ENCODE peak calls at places on chromosome 18, in eight cellular contexts. O is stimulated activated CD4-positive, alpha-beta T cell treated with anti-CD3 and anti-CD28 coated beads, Interleukin-1b, Interleukin-23, amount 100 ng/mL, for 24 hours; H is COLO829; U is activated CD4-positive, alpha-beta memory T cell treated with anti-CD3 and anti-CD28 coated beads, Interleukin-2, amount 10 ng/mL, durations not matched to agents 7 days and 5 days; V is left cardiac atrium; M is CD4-positive, CD25-positive, alpha-beta regulatory T cell; Y is RWPE1; Q is WTC11. L is an unnamed sample.

GRCh38 chr18:42174909-42175308 is 219.9 kb downstream of the PIK3C3 start:
- DNase-seq in H (peak), M (no peak), V (no peak), Q (peak), U (no peak), Y (no peak), O (no peak), L (no peak)

GRCh38 chr18:28284132-28284531 is 107.2 kb upstream of the CDH2 start:
- DNase-seq in H (no peak), O (no peak), M (no peak), U (no peak), Q (no peak), V (no peak), Y (peak), L (no peak)

GRCh38 chr18:36547544-36547943 is 250.0 kb downstream of the FHOD3 start:
- DNase-seq in V (no peak), M (no peak), O (no peak), U (no peak), Q (no peak), Y (no peak), H (no peak), L (no peak)

GRCh38 chr18:47187721-47188120 is 11.6 kb upstream of the IER3IP1 start:
- DNase-seq in V (no peak), O (no peak), H (no peak), Y (no peak), Q (no peak), M (no peak), U (no peak), L (no peak)

GRCh38 chr18:67486534-67486933 is 30.0 kb downstream of the DSEL start:
- DNase-seq in V (no peak), U (no peak), M (no peak), Y (no peak), Q (no peak), H (no peak), O (no peak), L (no peak)

GRCh38 chr18:8462651-8463185 is 146.5 kb upstream of the RAB12 start:
- DNase-seq in O (no peak), M (no peak), Q (no peak), U (no peak), H (no peak), Y (no peak), V (no peak), L (no peak)

GRCh38 chr18:32920796-32921787 is 148.3 kb upstream of the KLHL14 start:
- DNase-seq in H (peak), O (no peak), U (no peak), M (no peak), Y (peak), V (no peak), Q (no peak), L (no peak)

GRCh38 chr18:8365006-8365405 is 244.2 kb upstream of the RAB12 start:
- DNase-seq in Y (no peak), Q (no peak), V (no peak), O (no peak), H (no peak), U (no peak), M (no peak), L (no peak)

GRCh38 chr18:23609390-23610008 is 23.2 kb upstream of the NPC1 start:
- DNase-seq in M (no peak), V (no peak), O (no peak), U (no peak), H (no peak), Y (no peak), Q (no peak), L (no peak)

GRCh38 chr18:79401494-79402208 is 5.9 kb downstream of the NFATC1 start:
- DNase-seq in O (no peak), Y (no peak), Q (no peak), U (peak), H (no peak), M (no peak), V (peak), L (no peak)

GRCh38 chr18:68693091-68693815 is 21.7 kb downstream of the TMX3 start:
- DNase-seq in U (no peak), V (no peak), Y (no peak), M (no peak), O (no peak), H (no peak), Q (no peak), L (no peak)

GRCh38 chr18:41504316-41504715 is 450.7 kb upstream of the PIK3C3 start:
- DNase-seq in Y (no peak), V (no peak), M (no peak), Q (no peak), U (no peak), H (no peak), O (no peak), L (no peak)

GRCh38 chr18:25230658-25231326 is 121.2 kb downstream of the ZNF521 start:
- DNase-seq in H (peak), Y (no peak), Q (no peak), M (no peak), U (no peak), V (peak), O (no peak), L (no peak)

GRCh38 chr18:77047803-77048419 is 84.7 kb downstream of the MBP start:
- DNase-seq in Y (no peak), O (no peak), Q (no peak), M (no peak), U (no peak), H (no peak), V (no peak), L (no peak)

GRCh38 chr18:65592419-65592818 is 158.4 kb upstream of the CDH7 start:
- DNase-seq in O (no peak), V (no peak), M (no peak), Q (no peak), U (no peak), Y (no peak), H (no peak), L (no peak)

GRCh38 chr18:9647496-9648323 is 33.4 kb upstream of the PPP4R1 start:
- DNase-seq in O (no peak), Y (no peak), Q (no peak), H (no peak), U (no peak), M (no peak), V (no peak), L (no peak)

GRCh38 chr18:63236990-63237389 is 82.6 kb downstream of the BCL2 start:
- DNase-seq in V (peak), U (no peak), M (no peak), Q (peak), H (no peak), O (no peak), Y (no peak), L (no peak)

GRCh38 chr18:8471373-8471772 is 137.9 kb upstream of the RAB12 start:
- DNase-seq in M (no peak), Y (no peak), Q (no peak), O (no peak), H (peak), V (no peak), U (no peak), L (no peak)

GRCh38 chr18:35466815-35467623 is 30.7 kb downstream of the INO80C start:
- DNase-seq in H (no peak), Q (no peak), O (no peak), M (no peak), Y (no peak), V (no peak), U (no peak), L (no peak)

GRCh38 chr18:37659906-37660305 is 94.3 kb upstream of the CELF4 start:
- DNase-seq in M (no peak), H (no peak), V (no peak), U (no peak), Y (no peak), Q (no peak), O (no peak), L (no peak)

GRCh38 chr18:54973046-54973445 is 13.8 kb upstream of the CCDC68 start:
- DNase-seq in H (no peak), Y (no peak), O (no peak), V (no peak), U (no peak), M (no peak), Q (no peak), L (no peak)

GRCh38 chr18:27750014-27750413 is 426.9 kb downstream of the CDH2 start:
- DNase-seq in M (no peak), O (no peak), Q (peak), V (no peak), U (no peak), Y (peak), H (peak), L (peak)

GRCh38 chr18:77067315-77068061 is 65.1 kb downstream of the MBP start:
- DNase-seq in M (peak), H (peak), U (peak), Q (no peak), V (peak), Y (peak), O (peak), L (no peak)

GRCh38 chr18:37534627-37535026 is 31.0 kb downstream of the CELF4 start:
- DNase-seq in U (no peak), Q (no peak), M (no peak), V (no peak), Y (no peak), O (no peak), H (no peak), L (no peak)

GRCh38 chr18:35478520-35479435 is 19.0 kb downstream of the INO80C start:
- DNase-seq in H (peak), Q (no peak), O (peak), V (no peak), Y (peak), U (no peak), M (no peak), L (no peak)

GRCh38 chr18:78607221-78607620 is 372.4 kb upstream of the SALL3 start:
- DNase-seq in U (no peak), O (no peak), V (no peak), Q (no peak), H (no peak), M (no peak), Y (no peak), L (no peak)

GRCh38 chr18:36532394-36532793 is 234.9 kb downstream of the FHOD3 start:
- DNase-seq in H (no peak), U (no peak), Y (peak), V (no peak), Q (no peak), M (no peak), O (no peak), L (no peak)

GRCh38 chr18:48293954-48294893 is 115.0 kb downstream of the ZBTB7C start:
- DNase-seq in Y (no peak), O (no peak), Q (no peak), V (no peak), M (no peak), H (no peak), U (peak), L (peak)

GRCh38 chr18:76405280-76405679 is 89.8 kb downstream of the ZNF516 start:
- DNase-seq in U (no peak), M (no peak), O (no peak), Y (no peak), H (no peak), V (no peak), Q (no peak), L (no peak)

GRCh38 chr18:48032876-48033769 is 102.7 kb upstream of the SMAD2 start:
- DNase-seq in H (no peak), Y (no peak), M (no peak), O (no peak), U (no peak), V (no peak), Q (no peak), L (no peak)

GRCh38 chr18:44309185-44309584 is 371.5 kb upstream of the SETBP1 start:
- DNase-seq in U (no peak), V (no peak), O (no peak), Q (no peak), H (no peak), M (no peak), Y (no peak), L (no peak)

GRCh38 chr18:35582310-35582682 is 756 bp downstream of the GALNT1 start:
- DNase-seq in Q (no peak), V (no peak), U (no peak), Y (no peak), O (no peak), M (no peak), H (no peak), L (no peak)

GRCh38 chr18:35028556-35028955 is 12.7 kb upstream of the MAPRE2 start:
- DNase-seq in Y (no peak), M (no peak), V (no peak), H (no peak), Q (no peak), U (no peak), O (no peak), L (no peak)

GRCh38 chr18:36635414-36636096 is 193.2 kb downstream of the TPGS2 start:
- DNase-seq in Q (no peak), O (no peak), V (no peak), H (no peak), Y (no peak), U (no peak), M (no peak), L (no peak)

GRCh38 chr18:34710430-34711386 is 610 bp downstream of the DTNA start:
- DNase-seq in M (no peak), V (no peak), O (no peak), H (peak), Y (no peak), Q (no peak), U (no peak), L (no peak)

GRCh38 chr18:79873449-79874110 is 75.8 kb downstream of the KCNG2 start:
- DNase-seq in Q (no peak), V (no peak), O (no peak), H (no peak), Y (no peak), U (no peak), M (no peak), L (no peak)

L was measured in BE2C.